ENCODE peak calls at places on chromosomes 4 and X, in six cellular contexts. D, E, F, C, B and W are unnamed samples.

GRCh38 chrX:14497184-14497666 is 32.1 kb upstream of the GLRA2 start:
- DNase-seq in D (no peak), E (peak), F (no peak), C (no peak), B (no peak), W (no peak)

GRCh38 chr4:176302283-176303275 is 17.2 kb upstream of the SPCS3 start:
- DNase-seq in D (no peak), E (no peak), F (no peak), C (peak), B (no peak), W (no peak)

GRCh38 chrX:1086444-1087409 is 125.7 kb downstream of the CRLF2 start:
- DNase-seq in D (no peak), E (no peak), F (no peak), C (no peak), B (no peak), W (no peak)

GRCh38 chr4:184983660-184984356 is 34.5 kb upstream of the HELT start:
- DNase-seq in D (peak), E (peak), F (peak), C (peak), B (peak), W (no peak)

GRCh38 chrX:136193771-136194170 is 46.4 kb downstream of the FHL1 start:
- DNase-seq in D (no peak), E (no peak), F (no peak), C (no peak), B (no peak), W (no peak)

GRCh38 chr4:184473515-184474260 is 662 bp downstream of the IRF2 start:
- DNase-seq in D (peak), E (peak), F (peak), C (peak), B (peak), W (no peak)

GRCh38 chrX:1144293-1144692 is 68.2 kb downstream of the CRLF2 start:
- DNase-seq in D (no peak), E (no peak), F (no peak), C (no peak), B (no peak), W (no peak)

GRCh38 chrX:135170468-135170867 is 730 bp downstream of the CT55 start:
- DNase-seq in D (no peak), E (no peak), F (no peak), C (no peak), B (no peak), W (no peak)

GRCh38 chr4:110122201-110122600 is 76.2 kb downstream of the ELOVL6 start:
- DNase-seq in D (no peak), E (no peak), F (no peak), C (no peak), B (no peak), W (no peak)

GRCh38 chrX:2894885-2895292 is 34.2 kb downstream of the ARSD start:
- DNase-seq in D (no peak), E (no peak), F (no peak), C (no peak), B (no peak), W (no peak)

GRCh38 chr4:150457802-150458201 is 124.1 kb upstream of the MAB21L2 start:
- DNase-seq in D (no peak), E (no peak), F (no peak), C (no peak), B (no peak), W (no peak)

GRCh38 chrX:16516473-16516872 is 133.5 kb upstream of the S100G start:
- DNase-seq in D (no peak), E (no peak), F (no peak), C (peak), B (no peak), W (no peak)

GRCh38 chr4:4521069-4521468 is 20.8 kb downstream of the STX18 start:
- DNase-seq in D (no peak), E (no peak), F (no peak), C (no peak), B (no peak), W (no peak)

GRCh38 chrX:45850197-45850774 is 649.6 kb upstream of the DIPK2B start:
- DNase-seq in D (peak), E (peak), F (peak), C (no peak), B (no peak), W (no peak)

GRCh38 chr4:105246712-105247111 is 100.0 kb downstream of the TET2 start:
- DNase-seq in D (no peak), E (no peak), F (no peak), C (peak), B (no peak), W (no peak)